ENCODE peak calls at places on chromosomes 3 and 15, in five cellular contexts. G is coronary artery, H is A549, C is foreskin keratinocyte, K is WTC11. I is an unnamed sample.

GRCh38 chr15:40323953-40324937 is 753 bp downstream of the INAFM2 start:
- DNase-seq in G (no peak), H (no peak), C (no peak), K (peak; percentile 46), I (no peak)

GRCh38 chr3:98564282-98565005 is 29.0 kb downstream of the CPOX start:
- DNase-seq in G (no peak), H (no peak), C (no peak), K (no peak), I (no peak)

GRCh38 chr3:128587391-128587790 is 63.2 kb downstream of the RPN1 start:
- DNase-seq in G (no peak), H (no peak), C (no peak), K (no peak), I (no peak)

GRCh38 chr3:194775731-194776130 is 90.0 kb downstream of the FAM43A start:
- DNase-seq in G (no peak), H (no peak), C (no peak), K (no peak), I (no peak)

GRCh38 chr3:43132883-43133743 is 27.2 kb upstream of the POMGNT2 start:
- DNase-seq in G (no peak), H (no peak), C (no peak), K (no peak), I (no peak)

GRCh38 chr3:49799761-49800160 is at the start of gene CDHR4:
- DNase-seq in G (peak; percentile 87), H (peak; percentile 72), C (peak; percentile 67), K (no peak), I (peak; percentile 54)

GRCh38 chr3:192060160-192060783 is 599.3 kb downstream of the PYDC2 start:
- DNase-seq in G (no peak), H (no peak), C (no peak), K (no peak), I (no peak)

GRCh38 chr3:30964612-30965011 is 70.2 kb upstream of the GADL1 start:
- DNase-seq in G (no peak), H (no peak), C (peak; percentile 96), K (no peak), I (no peak)

GRCh38 chr3:193314161-193314560 is 64.4 kb downstream of the ATP13A5 start:
- DNase-seq in G (no peak), H (no peak), C (no peak), K (no peak), I (no peak)

GRCh38 chr15:82103500-82103899 is 57.7 kb upstream of the MEX3B start:
- DNase-seq in G (no peak), H (no peak), C (no peak), K (no peak), I (no peak)

GRCh38 chr3:144369151-144369879 is 397.7 kb downstream of the DIPK2A start:
- DNase-seq in G (no peak), H (no peak), C (no peak), K (no peak), I (no peak)

GRCh38 chr3:107798381-107798780 is 275.6 kb downstream of the BBX start:
- DNase-seq in G (no peak), H (no peak), C (no peak), K (no peak), I (no peak)

GRCh38 chr3:155979746-155980145 is 109.3 kb downstream of the GMPS start:
- DNase-seq in G (no peak), H (no peak), C (no peak), K (no peak), I (no peak)

GRCh38 chr3:38177175-38177574 is 11.8 kb downstream of the OXSR1 start:
- DNase-seq in G (no peak), H (no peak), C (no peak), K (no peak), I (no peak)

GRCh38 chr3:106809633-106810460 is 567.4 kb upstream of the CCDC54 start:
- DNase-seq in G (no peak), H (no peak), C (no peak), K (no peak), I (no peak)

GRCh38 chr3:188508454-188508853 is 354.5 kb downstream of the LPP start:
- DNase-seq in G (no peak), H (no peak), C (no peak), K (no peak), I (no peak)

GRCh38 chr3:130997291-130997690 is 29.3 kb downstream of the ASTE1 start:
- DNase-seq in G (no peak), H (no peak), C (no peak), K (no peak), I (no peak)

GRCh38 chr3:195542261-195542660 is 864 bp downstream of the PPP1R2 start:
- DNase-seq in G (no peak), H (no peak), C (peak; percentile 28), K (no peak), I (no peak)

GRCh38 chr3:52533623-52534280 is at the start of gene NT5DC2:
- DNase-seq in G (peak; percentile 82), H (peak; percentile 69), C (peak; percentile 30), K (peak; percentile 66), I (peak; percentile 84)

GRCh38 chr15:77033729-77034619 is 36.9 kb downstream of the TSPAN3 start:
- DNase-seq in G (peak; percentile 70), H (no peak), C (no peak), K (peak; percentile 6), I (no peak)

GRCh38 chr3:45165497-45166282 is 19.5 kb upstream of the CDCP1 start:
- DNase-seq in G (no peak), H (no peak), C (no peak), K (no peak), I (no peak)

GRCh38 chr15:85282504-85283115 is 97.8 kb upstream of the AKAP13 start:
- DNase-seq in G (no peak), H (no peak), C (peak; percentile 6), K (no peak), I (no peak)

GRCh38 chr3:86982883-86983282 is 8.1 kb downstream of the VGLL3 start:
- DNase-seq in G (no peak), H (no peak), C (no peak), K (no peak), I (no peak)

GRCh38 chr3:114333923-114334240 is 40.1 kb downstream of the TIGIT start:
- DNase-seq in G (no peak), H (no peak), C (no peak), K (no peak), I (no peak)
- TF ChIP-seq CTCF in G (no peak), H (no peak), C (no peak), K (no peak), I (no peak)

GRCh38 chr3:183252108-183252782 is 808 bp upstream of the B3GNT5 start:
- DNase-seq in G (no peak), H (no peak), C (peak; percentile 42), K (no peak), I (no peak)

GRCh38 chr3:183254816-183255730 is 2.0 kb downstream of the B3GNT5 start:
- DNase-seq in G (no peak), H (no peak), C (peak; percentile 56), K (no peak), I (peak; percentile 47)

GRCh38 chr3:183253364-183253960 is 409 bp downstream of the B3GNT5 start:
- DNase-seq in G (peak; percentile 83), H (peak; percentile 28), C (peak; percentile 39), K (peak; percentile 33), I (peak; percentile 59)

GRCh38 chr3:183252973-183253363 is at the start of gene B3GNT5:
- DNase-seq in G (no peak), H (peak; percentile 46), C (peak; percentile 70), K (peak; percentile 54), I (peak; percentile 91)

DNA sequence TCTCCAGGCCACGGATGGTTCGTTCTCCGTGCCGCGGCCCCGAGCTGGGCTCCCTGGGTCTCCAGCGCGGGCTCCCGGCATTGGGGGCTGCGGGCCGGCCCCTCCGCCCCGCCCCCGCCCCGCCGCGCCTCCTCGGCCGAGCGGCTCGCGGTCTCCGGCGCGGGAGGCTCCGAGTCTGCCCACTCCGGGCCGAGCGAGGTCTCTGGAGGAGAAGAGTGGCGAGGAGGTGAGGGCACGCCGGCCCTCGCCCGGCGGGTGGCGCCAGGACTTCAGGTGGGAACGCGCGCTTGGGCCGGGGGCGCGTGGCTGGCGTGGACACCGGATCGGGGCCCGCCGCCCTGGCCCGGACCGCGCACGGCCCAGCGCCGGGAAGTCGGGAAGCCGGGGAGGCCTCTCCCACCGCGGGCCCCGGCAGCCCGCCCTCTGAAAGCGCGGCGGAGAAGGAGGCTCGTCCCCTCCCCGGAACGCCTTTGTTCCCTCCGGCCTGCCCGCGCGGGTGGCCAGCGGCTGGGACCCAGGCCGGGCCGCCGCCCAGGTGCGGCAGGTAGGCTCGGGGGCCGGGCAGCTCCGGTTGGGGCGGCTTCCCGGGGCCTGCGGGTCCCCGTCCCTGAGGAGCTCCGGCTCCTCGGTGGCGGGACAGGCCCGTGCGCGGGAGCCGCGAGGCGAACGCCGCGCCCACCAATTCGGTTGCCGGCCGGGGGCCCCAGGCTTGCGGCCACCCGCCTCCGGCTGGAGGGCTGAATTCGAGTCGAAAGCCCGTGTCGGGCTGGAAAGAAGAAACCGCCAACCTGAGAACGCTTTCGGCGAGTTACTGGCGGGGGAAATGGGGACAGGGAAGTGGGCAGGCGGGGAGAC is 1.1 kb downstream of the B3GNT5 start:
- DNase-seq in G (no peak), H (peak; percentile 37), C (no peak), K (peak; percentile 58), I (peak; percentile 78)
- TF ChIP-seq CTCF in G (no peak), H (peak; percentile 45), C (peak; percentile 28), K (no peak), I (peak; percentile 22)

DNA sequence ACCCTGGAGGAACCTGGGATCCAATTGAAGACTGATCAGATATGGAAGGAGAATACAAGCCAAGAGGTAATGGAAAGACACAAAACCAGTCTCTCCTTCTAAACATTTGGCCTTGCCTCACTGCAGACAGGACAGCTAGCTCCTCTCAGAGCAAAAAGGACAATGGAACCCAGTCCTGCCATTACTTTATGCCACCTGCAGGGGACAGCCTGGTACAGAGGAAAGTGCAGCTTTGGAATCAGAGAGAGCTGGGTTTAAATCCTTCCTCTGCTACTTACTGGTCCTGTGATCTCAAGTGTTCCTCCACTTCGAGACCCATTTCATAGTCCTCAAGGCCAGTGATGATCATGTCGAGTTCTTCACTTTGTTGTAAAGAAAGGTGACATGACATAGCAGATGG is 159.4 kb upstream of the SMAD3 start:
- DNase-seq in G (peak; percentile 2), H (peak; percentile 49), C (no peak), K (no peak), I (no peak)
- TF ChIP-seq CTCF in G (no peak), H (no peak), C (peak; percentile 46), K (no peak), I (no peak)

DNA sequence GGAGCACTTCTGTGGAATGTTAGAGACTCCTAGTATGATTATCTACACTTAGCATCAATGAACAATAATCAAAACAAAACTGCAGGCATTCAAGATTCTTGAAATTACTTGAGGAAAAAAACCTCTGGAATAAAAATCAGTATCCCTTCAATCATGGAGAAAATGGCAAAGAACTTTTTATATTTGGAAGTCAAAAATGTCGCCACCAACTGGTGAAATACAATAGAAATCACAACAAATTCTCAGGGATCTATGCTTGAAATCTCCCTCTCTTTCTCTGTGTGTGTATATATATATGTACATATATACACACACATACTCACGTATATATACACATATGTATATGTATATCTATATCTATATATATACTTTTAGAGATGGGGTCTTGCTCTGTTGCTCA is 378.9 kb upstream of the ALCAM start:
- DNase-seq in G (no peak), H (peak; percentile 1), C (no peak), K (no peak), I (no peak)
- TF ChIP-seq CTCF in G (no peak), H (no peak), C (peak; percentile 34), K (no peak), I (no peak)